ENCODE peak calls at places on chromosomes 11 and 22, in eight cellular contexts. One of them, this sample, is unnamed.

GRCh38 chr22:49575703-49576081 is 252.0 kb downstream of the BRD1 start:
- DNase-seq in transverse colon: no peak
- DNase-seq in right lobe of liver: no peak
- DNase-seq in mucosa of descending colon: no peak
- DNase-seq in right cardiac atrium: peak; percentile 33
- DNase-seq in BE2C: no peak
- DNase-seq in IMR-90: no peak
- DNase-seq in CD8-positive, alpha-beta T cell: no peak
- DNase-seq in this sample: no peak

GRCh38 chr11:9662273-9662672 is 1.6 kb upstream of the SWAP70 start:
- DNase-seq in IMR-90: no peak
- DNase-seq in right lobe of liver: no peak
- DNase-seq in CD8-positive, alpha-beta T cell: no peak
- DNase-seq in right cardiac atrium: peak; percentile 65
- DNase-seq in mucosa of descending colon: no peak
- DNase-seq in BE2C: no peak
- DNase-seq in transverse colon: no peak
- DNase-seq in this sample: no peak

GRCh38 chr11:28981331-28981865 is 873.2 kb downstream of the METTL15 start:
- DNase-seq in right cardiac atrium: no peak
- DNase-seq in right lobe of liver: no peak
- DNase-seq in transverse colon: no peak
- DNase-seq in CD8-positive, alpha-beta T cell: no peak
- DNase-seq in BE2C: no peak
- DNase-seq in mucosa of descending colon: no peak
- DNase-seq in IMR-90: peak; percentile 31
- DNase-seq in this sample: no peak

GRCh38 chr11:128467610-128468041 is 119.7 kb downstream of the ETS1 start:
- DNase-seq in CD8-positive, alpha-beta T cell: no peak
- DNase-seq in IMR-90: peak; percentile 100
- DNase-seq in transverse colon: no peak
- DNase-seq in right lobe of liver: no peak
- DNase-seq in right cardiac atrium: peak; percentile 63
- DNase-seq in BE2C: no peak
- DNase-seq in mucosa of descending colon: no peak
- DNase-seq in this sample: no peak

GRCh38 chr11:128463386-128463829 is 124.0 kb downstream of the ETS1 start:
- DNase-seq in IMR-90: peak; percentile 99
- DNase-seq in mucosa of descending colon: no peak
- DNase-seq in right cardiac atrium: peak; percentile 70
- DNase-seq in right lobe of liver: no peak
- DNase-seq in BE2C: no peak
- DNase-seq in CD8-positive, alpha-beta T cell: no peak
- DNase-seq in transverse colon: no peak
- DNase-seq in this sample: no peak

GRCh38 chr22:40036591-40037225 is 42.0 kb downstream of the FAM83F start:
- DNase-seq in right cardiac atrium: peak; percentile 76
- DNase-seq in transverse colon: peak; percentile 68
- DNase-seq in mucosa of descending colon: no peak
- DNase-seq in CD8-positive, alpha-beta T cell: peak; percentile 36
- DNase-seq in IMR-90: peak; percentile 76
- DNase-seq in BE2C: peak; percentile 77
- DNase-seq in right lobe of liver: peak; percentile 70
- DNase-seq in this sample: peak; percentile 36

GRCh38 chr11:26769027-26769426 is 47.2 kb upstream of the SLC5A12 start:
- DNase-seq in mucosa of descending colon: no peak
- DNase-seq in right lobe of liver: no peak
- DNase-seq in transverse colon: no peak
- DNase-seq in IMR-90: no peak
- DNase-seq in CD8-positive, alpha-beta T cell: no peak
- DNase-seq in right cardiac atrium: no peak
- DNase-seq in BE2C: no peak
- DNase-seq in this sample: no peak

GRCh38 chr22:50146440-50147228 is 23.9 kb upstream of the PANX2 start:
- DNase-seq in right cardiac atrium: peak; percentile 88
- DNase-seq in BE2C: peak; percentile 81
- DNase-seq in transverse colon: peak; percentile 58
- DNase-seq in right lobe of liver: peak; percentile 91
- DNase-seq in IMR-90: peak; percentile 71
- DNase-seq in mucosa of descending colon: no peak
- DNase-seq in CD8-positive, alpha-beta T cell: no peak
- DNase-seq in this sample: no peak

GRCh38 chr11:14119357-14119756 is 156.8 kb downstream of the SPON1 start:
- DNase-seq in mucosa of descending colon: no peak
- DNase-seq in right lobe of liver: no peak
- DNase-seq in right cardiac atrium: no peak
- DNase-seq in BE2C: no peak
- DNase-seq in transverse colon: no peak
- DNase-seq in IMR-90: no peak
- DNase-seq in CD8-positive, alpha-beta T cell: no peak
- DNase-seq in this sample: no peak

GRCh38 chr11:94342250-94342649 is 37.9 kb downstream of the IZUMO1R start:
- DNase-seq in transverse colon: no peak
- DNase-seq in BE2C: no peak
- DNase-seq in right cardiac atrium: no peak
- DNase-seq in CD8-positive, alpha-beta T cell: no peak
- DNase-seq in mucosa of descending colon: no peak
- DNase-seq in right lobe of liver: no peak
- DNase-seq in IMR-90: no peak
- DNase-seq in this sample: no peak

GRCh38 chr11:7546324-7546791 is 32.6 kb downstream of the PPFIBP2 start:
- DNase-seq in IMR-90: peak; percentile 12
- DNase-seq in mucosa of descending colon: no peak
- DNase-seq in BE2C: no peak
- DNase-seq in right cardiac atrium: no peak
- DNase-seq in right lobe of liver: no peak
- DNase-seq in transverse colon: no peak
- DNase-seq in CD8-positive, alpha-beta T cell: no peak
- DNase-seq in this sample: no peak

GRCh38 chr22:27820896-27821866 is 19.6 kb upstream of the MN1 start:
- DNase-seq in mucosa of descending colon: no peak
- DNase-seq in right cardiac atrium: peak; percentile 88
- DNase-seq in right lobe of liver: no peak
- DNase-seq in transverse colon: no peak
- DNase-seq in BE2C: no peak
- DNase-seq in IMR-90: no peak
- DNase-seq in CD8-positive, alpha-beta T cell: no peak
- DNase-seq in this sample: no peak

GRCh38 chr22:39463931-39464390 is 7.1 kb downstream of the MGAT3 start:
- DNase-seq in mucosa of descending colon: no peak
- DNase-seq in BE2C: no peak
- DNase-seq in right cardiac atrium: peak; percentile 74
- DNase-seq in IMR-90: no peak
- DNase-seq in CD8-positive, alpha-beta T cell: no peak
- DNase-seq in transverse colon: no peak
- DNase-seq in right lobe of liver: peak; percentile 81
- DNase-seq in this sample: no peak

GRCh38 chr11:13339196-13340153 is 61.9 kb downstream of the BMAL1 start:
- DNase-seq in CD8-positive, alpha-beta T cell: no peak
- DNase-seq in right cardiac atrium: no peak
- DNase-seq in mucosa of descending colon: no peak
- DNase-seq in IMR-90: peak; percentile 98
- DNase-seq in right lobe of liver: peak; percentile 84
- DNase-seq in BE2C: no peak
- DNase-seq in transverse colon: no peak
- DNase-seq in this sample: no peak

GRCh38 chr11:29025001-29025400 is 916.8 kb downstream of the METTL15 start:
- DNase-seq in mucosa of descending colon: no peak
- DNase-seq in BE2C: no peak
- DNase-seq in right lobe of liver: no peak
- DNase-seq in CD8-positive, alpha-beta T cell: no peak
- DNase-seq in transverse colon: no peak
- DNase-seq in IMR-90: peak; percentile 47
- DNase-seq in right cardiac atrium: no peak
- DNase-seq in this sample: no peak

GRCh38 chr11:66688561-66689534 is 11.2 kb upstream of the RBM4B start:
- DNase-seq in right lobe of liver: no peak
- DNase-seq in mucosa of descending colon: no peak
- DNase-seq in right cardiac atrium: no peak
- DNase-seq in CD8-positive, alpha-beta T cell: no peak
- DNase-seq in transverse colon: no peak
- DNase-seq in BE2C: no peak
- DNase-seq in IMR-90: no peak
- DNase-seq in this sample: peak; percentile 39

GRCh38 chr11:86069408-86070086 is 663 bp upstream of the PICALM start:
- DNase-seq in IMR-90: peak; percentile 97
- DNase-seq in right lobe of liver: no peak
- DNase-seq in CD8-positive, alpha-beta T cell: no peak
- DNase-seq in mucosa of descending colon: no peak
- DNase-seq in right cardiac atrium: no peak
- DNase-seq in BE2C: no peak
- DNase-seq in transverse colon: peak; percentile 26
- DNase-seq in this sample: no peak

GRCh38 chr11:120512727-120513435 is 1.3 kb downstream of the GRIK4 start:
- DNase-seq in mucosa of descending colon: no peak
- DNase-seq in BE2C: no peak
- DNase-seq in transverse colon: no peak
- DNase-seq in right cardiac atrium: no peak
- DNase-seq in right lobe of liver: no peak
- DNase-seq in CD8-positive, alpha-beta T cell: no peak
- DNase-seq in IMR-90: no peak
- DNase-seq in this sample: no peak

GRCh38 chr11:124863826-124864165 is 1.4 kb upstream of the ROBO3 start:
- DNase-seq in transverse colon: no peak
- DNase-seq in CD8-positive, alpha-beta T cell: no peak
- DNase-seq in mucosa of descending colon: no peak
- DNase-seq in IMR-90: no peak
- DNase-seq in right cardiac atrium: no peak
- DNase-seq in BE2C: no peak
- DNase-seq in right lobe of liver: peak; percentile 31
- DNase-seq in this sample: no peak

GRCh38 chr11:117220568-117220967 is 11.3 kb downstream of the PCSK7 start:
- DNase-seq in BE2C: no peak
- DNase-seq in right lobe of liver: no peak
- DNase-seq in CD8-positive, alpha-beta T cell: no peak
- DNase-seq in transverse colon: no peak
- DNase-seq in mucosa of descending colon: peak; percentile 68
- DNase-seq in IMR-90: no peak
- DNase-seq in right cardiac atrium: peak; percentile 96
- DNase-seq in this sample: no peak

GRCh38 chr11:4044971-4045646 is 49.5 kb upstream of the RRM1 start:
- DNase-seq in right cardiac atrium: peak; percentile 66
- DNase-seq in BE2C: peak; percentile 22
- DNase-seq in CD8-positive, alpha-beta T cell: no peak
- DNase-seq in mucosa of descending colon: no peak
- DNase-seq in IMR-90: no peak
- DNase-seq in right lobe of liver: no peak
- DNase-seq in transverse colon: no peak
- DNase-seq in this sample: no peak

GRCh38 chr22:37184816-37185541 is 3.1 kb downstream of the C1QTNF6 start:
- DNase-seq in CD8-positive, alpha-beta T cell: no peak
- DNase-seq in mucosa of descending colon: peak; percentile 50
- DNase-seq in right lobe of liver: no peak
- DNase-seq in BE2C: no peak
- DNase-seq in transverse colon: no peak
- DNase-seq in IMR-90: no peak
- DNase-seq in right cardiac atrium: peak; percentile 43
- DNase-seq in this sample: no peak

GRCh38 chr11:85941380-85941973 is 86.3 kb downstream of the CCDC83 start:
- DNase-seq in CD8-positive, alpha-beta T cell: no peak
- DNase-seq in BE2C: peak; percentile 60
- DNase-seq in mucosa of descending colon: no peak
- DNase-seq in transverse colon: peak; percentile 39
- DNase-seq in right lobe of liver: peak; percentile 58
- DNase-seq in right cardiac atrium: peak; percentile 71
- DNase-seq in IMR-90: peak; percentile 74
- DNase-seq in this sample: no peak

GRCh38 chr11:94577841-94578240 is 10.7 kb downstream of the PIWIL4 start:
- DNase-seq in IMR-90: no peak
- DNase-seq in BE2C: no peak
- DNase-seq in right cardiac atrium: no peak
- DNase-seq in right lobe of liver: no peak
- DNase-seq in transverse colon: no peak
- DNase-seq in mucosa of descending colon: no peak
- DNase-seq in CD8-positive, alpha-beta T cell: no peak
- DNase-seq in this sample: no peak

GRCh38 chr11:13249992-13250391 is 27.6 kb upstream of the BMAL1 start:
- DNase-seq in transverse colon: no peak
- DNase-seq in right lobe of liver: no peak
- DNase-seq in CD8-positive, alpha-beta T cell: no peak
- DNase-seq in IMR-90: no peak
- DNase-seq in mucosa of descending colon: no peak
- DNase-seq in BE2C: no peak
- DNase-seq in right cardiac atrium: no peak
- DNase-seq in this sample: no peak

GRCh38 chr22:31637938-31638618 is 23.9 kb downstream of the PISD start:
- DNase-seq in IMR-90: no peak
- DNase-seq in transverse colon: peak; percentile 52
- DNase-seq in BE2C: no peak
- DNase-seq in right lobe of liver: no peak
- DNase-seq in CD8-positive, alpha-beta T cell: no peak
- DNase-seq in right cardiac atrium: peak; percentile 72
- DNase-seq in mucosa of descending colon: peak; percentile 54
- DNase-seq in this sample: no peak

GRCh38 chr11:472272-472671 is 22.2 kb downstream of the PTDSS2 start:
- DNase-seq in IMR-90: no peak
- DNase-seq in mucosa of descending colon: no peak
- DNase-seq in right cardiac atrium: peak; percentile 45
- DNase-seq in BE2C: no peak
- DNase-seq in transverse colon: no peak
- DNase-seq in right lobe of liver: no peak
- DNase-seq in CD8-positive, alpha-beta T cell: no peak
- DNase-seq in this sample: no peak

GRCh38 chr11:77039491-77040400 is 5.5 kb downstream of the B3GNT6 start:
- DNase-seq in transverse colon: peak; percentile 74
- DNase-seq in BE2C: peak; percentile 64
- DNase-seq in CD8-positive, alpha-beta T cell: no peak
- DNase-seq in right cardiac atrium: peak; percentile 80
- DNase-seq in mucosa of descending colon: no peak
- DNase-seq in right lobe of liver: no peak
- DNase-seq in IMR-90: peak; percentile 33
- DNase-seq in this sample: no peak
- H3K4me3 ChIP-seq in transverse colon: no peak overlapping the region
- H3K4me3 ChIP-seq in BE2C: peak overlapping the region; percentile 49
- H3K4me3 ChIP-seq in CD8-positive, alpha-beta T cell: no peak overlapping the region
- H3K4me3 ChIP-seq in right cardiac atrium: peak overlapping the region; percentile 20
- H3K4me3 ChIP-seq in mucosa of descending colon: no peak overlapping the region
- H3K4me3 ChIP-seq in right lobe of liver: peak overlapping the region; percentile 22
- H3K4me3 ChIP-seq in IMR-90: peak overlapping the region; percentile 35
- H3K4me3 ChIP-seq in this sample: no peak overlapping the region

GRCh38 chr11:96228911-96229310 is 114.1 kb downstream of the MAML2 start:
- DNase-seq in IMR-90: peak; percentile 64
- DNase-seq in CD8-positive, alpha-beta T cell: no peak
- DNase-seq in transverse colon: no peak
- DNase-seq in right lobe of liver: no peak
- DNase-seq in right cardiac atrium: no peak
- DNase-seq in BE2C: no peak
- DNase-seq in mucosa of descending colon: no peak
- DNase-seq in this sample: no peak
- H3K4me1 ChIP-seq in IMR-90: peaks cover 13% of the 10 kb centered on the region
- H3K4me1 ChIP-seq in CD8-positive, alpha-beta T cell: peaks cover 61% of the 10 kb centered on the region
- H3K4me1 ChIP-seq in transverse colon: peaks cover 25% of the 10 kb centered on the region
- H3K4me1 ChIP-seq in right lobe of liver: no peaks in the 10 kb centered on the region
- H3K4me1 ChIP-seq in right cardiac atrium: peaks cover 16% of the 10 kb centered on the region
- H3K4me1 ChIP-seq in BE2C: peaks cover 6% of the 10 kb centered on the region
- H3K4me1 ChIP-seq in mucosa of descending colon: no peaks in the 10 kb centered on the region
- H3K4me1 ChIP-seq in this sample: peaks cover 55% of the 10 kb centered on the region

GRCh38 chr11:70924108-70924507 is 328.3 kb downstream of the SHANK2 start:
- DNase-seq in right cardiac atrium: no peak
- DNase-seq in right lobe of liver: no peak
- DNase-seq in CD8-positive, alpha-beta T cell: no peak
- DNase-seq in BE2C: no peak
- DNase-seq in mucosa of descending colon: no peak
- DNase-seq in IMR-90: no peak
- DNase-seq in transverse colon: no peak
- DNase-seq in this sample: no peak
- H3K9me3 ChIP-seq in right cardiac atrium: peaks cover 6% of the 10 kb centered on the region
- H3K9me3 ChIP-seq in right lobe of liver: no peaks in the 10 kb centered on the region
- H3K9me3 ChIP-seq in CD8-positive, alpha-beta T cell: no peaks in the 10 kb centered on the region
- H3K9me3 ChIP-seq in BE2C: no peaks in the 10 kb centered on the region
- H3K9me3 ChIP-seq in mucosa of descending colon: peaks cover 14% of the 10 kb centered on the region
- H3K9me3 ChIP-seq in IMR-90: peaks cover 15% of the 10 kb centered on the region
- H3K9me3 ChIP-seq in transverse colon: peaks cover 17% of the 10 kb centered on the region
- H3K9me3 ChIP-seq in this sample: no peaks in the 10 kb centered on the region

GRCh38 chr11:78643676-78644056 is 69.0 kb upstream of the NARS2 start:
- DNase-seq in right lobe of liver: no peak
- DNase-seq in right cardiac atrium: no peak
- DNase-seq in BE2C: no peak
- DNase-seq in IMR-90: no peak
- DNase-seq in mucosa of descending colon: no peak
- DNase-seq in CD8-positive, alpha-beta T cell: no peak
- DNase-seq in transverse colon: no peak
- DNase-seq in this sample: no peak
- H3K4me3 ChIP-seq in right lobe of liver: no peak overlapping the region
- H3K4me3 ChIP-seq in right cardiac atrium: no peak overlapping the region
- H3K4me3 ChIP-seq in BE2C: no peak overlapping the region
- H3K4me3 ChIP-seq in IMR-90: no peak overlapping the region
- H3K4me3 ChIP-seq in mucosa of descending colon: no peak overlapping the region
- H3K4me3 ChIP-seq in CD8-positive, alpha-beta T cell: no peak overlapping the region
- H3K4me3 ChIP-seq in transverse colon: no peak overlapping the region
- H3K4me3 ChIP-seq in this sample: no peak overlapping the region

This sample was measured in CD8-positive, alpha-beta memory T cell.